ENCODE peak calls at places on chromosomes 7 and 10, in six cellular contexts. One of them, this sample, is unnamed.

GRCh38 chr7:17939670-17940301 is 508 bp downstream of the SNX13 start:
- DNase-seq in CD8-positive, alpha-beta T cell: peak
- DNase-seq in hepatocyte: peak
- DNase-seq in epithelial cell of esophagus: peak
- DNase-seq in upper lobe of right lung: peak
- DNase-seq in lung: peak
- DNase-seq in this sample: peak

GRCh38 chr7:78153285-78153684 is 354.7 kb downstream of the PHTF2 start:
- DNase-seq in CD8-positive, alpha-beta T cell: no peak
- DNase-seq in hepatocyte: no peak
- DNase-seq in epithelial cell of esophagus: no peak
- DNase-seq in upper lobe of right lung: no peak
- DNase-seq in lung: no peak
- DNase-seq in this sample: no peak

GRCh38 chr7:138979226-138979979 is 1.8 kb downstream of the KIAA1549 start:
- DNase-seq in CD8-positive, alpha-beta T cell: no peak
- DNase-seq in hepatocyte: no peak
- DNase-seq in epithelial cell of esophagus: peak
- DNase-seq in upper lobe of right lung: no peak
- DNase-seq in lung: no peak
- DNase-seq in this sample: no peak

GRCh38 chr10:26215923-26216576 is 524 bp upstream of the GAD2 start:
- DNase-seq in CD8-positive, alpha-beta T cell: no peak
- DNase-seq in hepatocyte: peak
- DNase-seq in epithelial cell of esophagus: peak
- DNase-seq in upper lobe of right lung: peak
- DNase-seq in lung: no peak
- DNase-seq in this sample: no peak

GRCh38 chr10:133208466-133208865 is 21.6 kb upstream of the UTF1 start:
- DNase-seq in CD8-positive, alpha-beta T cell: no peak
- DNase-seq in hepatocyte: no peak
- DNase-seq in epithelial cell of esophagus: no peak
- DNase-seq in upper lobe of right lung: no peak
- DNase-seq in lung: no peak
- DNase-seq in this sample: no peak

GRCh38 chr10:9305018-9305655 is 1250.6 kb downstream of the GATA3 start:
- DNase-seq in CD8-positive, alpha-beta T cell: no peak
- DNase-seq in hepatocyte: peak
- DNase-seq in epithelial cell of esophagus: peak
- DNase-seq in upper lobe of right lung: no peak
- DNase-seq in lung: no peak
- DNase-seq in this sample: no peak

GRCh38 chr7:7805511-7806153 is 87.2 kb upstream of the RPA3 start:
- DNase-seq in CD8-positive, alpha-beta T cell: no peak
- DNase-seq in hepatocyte: no peak
- DNase-seq in epithelial cell of esophagus: no peak
- DNase-seq in upper lobe of right lung: no peak
- DNase-seq in lung: no peak
- DNase-seq in this sample: no peak

GRCh38 chr10:5094265-5095205 is at the start of gene AKR1C3:
- DNase-seq in CD8-positive, alpha-beta T cell: no peak
- DNase-seq in hepatocyte: peak
- DNase-seq in epithelial cell of esophagus: peak
- DNase-seq in upper lobe of right lung: no peak
- DNase-seq in lung: no peak
- DNase-seq in this sample: no peak

GRCh38 chr7:12685550-12685949 is 1.9 kb upstream of the ARL4A start:
- DNase-seq in CD8-positive, alpha-beta T cell: peak
- DNase-seq in hepatocyte: peak
- DNase-seq in epithelial cell of esophagus: peak
- DNase-seq in upper lobe of right lung: no peak
- DNase-seq in lung: no peak
- DNase-seq in this sample: peak

GRCh38 chr7:17640730-17641377 is 299.4 kb downstream of the SNX13 start:
- DNase-seq in CD8-positive, alpha-beta T cell: no peak
- DNase-seq in hepatocyte: peak
- DNase-seq in epithelial cell of esophagus: peak
- DNase-seq in upper lobe of right lung: no peak
- DNase-seq in lung: no peak
- DNase-seq in this sample: no peak

DNA sequence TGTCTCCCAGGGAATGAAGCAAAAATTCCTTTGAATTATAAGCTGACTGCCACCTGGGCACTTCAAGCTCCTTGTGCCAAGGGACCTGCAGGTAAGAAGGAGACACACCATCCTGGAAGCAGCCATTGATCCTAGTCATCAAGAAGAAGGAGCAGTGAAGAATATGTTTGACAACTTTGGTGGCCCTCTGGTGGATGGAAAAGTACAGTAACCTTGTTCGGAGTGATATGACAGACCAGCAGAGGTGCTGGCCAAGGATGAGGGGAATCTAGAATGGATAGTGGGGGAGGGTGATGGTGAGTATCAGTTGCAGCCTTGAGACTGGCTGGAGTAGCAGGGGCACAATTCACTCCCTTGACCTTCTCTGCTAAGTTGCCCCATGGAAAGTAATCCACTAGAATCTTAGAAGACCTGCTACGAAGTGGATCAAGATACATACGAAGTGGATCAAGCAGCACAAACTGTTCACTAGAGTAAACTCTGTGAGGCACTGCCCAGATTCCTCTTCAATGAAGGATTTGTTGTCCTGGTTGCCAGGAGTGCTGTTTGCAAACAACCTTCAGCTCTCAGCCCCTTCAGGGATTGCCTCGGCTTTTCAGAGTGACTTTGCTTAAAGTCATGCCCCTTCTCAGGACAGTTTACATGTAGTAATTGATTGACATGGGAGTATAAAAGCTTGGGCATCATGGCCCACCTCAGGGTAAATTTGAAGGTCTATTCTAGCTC is 44.8 kb upstream of the ORC5 start:
- DNase-seq in CD8-positive, alpha-beta T cell: no peak
- DNase-seq in hepatocyte: no peak
- DNase-seq in epithelial cell of esophagus: peak
- DNase-seq in upper lobe of right lung: no peak
- DNase-seq in lung: no peak
- DNase-seq in this sample: no peak
- TF ChIP-seq CTCF in CD8-positive, alpha-beta T cell: no peak
- TF ChIP-seq CTCF in hepatocyte: peak
- TF ChIP-seq CTCF in epithelial cell of esophagus: no peak
- TF ChIP-seq CTCF in upper lobe of right lung: no peak
- TF ChIP-seq CTCF in lung: no peak
- TF ChIP-seq CTCF in this sample: no peak

GRCh38 chr10:71878327-71879034 is 27.4 kb upstream of the PSAP start:
- DNase-seq in CD8-positive, alpha-beta T cell: no peak
- DNase-seq in hepatocyte: no peak
- DNase-seq in epithelial cell of esophagus: no peak
- DNase-seq in upper lobe of right lung: no peak
- DNase-seq in lung: no peak
- DNase-seq in this sample: no peak
- H3K4me3 ChIP-seq in CD8-positive, alpha-beta T cell: no peak
- H3K4me3 ChIP-seq in hepatocyte: no peak
- H3K4me3 ChIP-seq in epithelial cell of esophagus: no peak
- H3K4me3 ChIP-seq in upper lobe of right lung: no peak
- H3K4me3 ChIP-seq in lung: no peak
- H3K4me3 ChIP-seq in this sample: no peak

GRCh38 chr7:140239653-140239935 is 62.8 kb upstream of the KDM7A start:
- DNase-seq in CD8-positive, alpha-beta T cell: no peak
- DNase-seq in hepatocyte: no peak
- DNase-seq in epithelial cell of esophagus: no peak
- DNase-seq in upper lobe of right lung: no peak
- DNase-seq in lung: no peak
- DNase-seq in this sample: no peak
- TF ChIP-seq CTCF in CD8-positive, alpha-beta T cell: no peak
- TF ChIP-seq CTCF in hepatocyte: no peak
- TF ChIP-seq CTCF in epithelial cell of esophagus: no peak
- TF ChIP-seq CTCF in upper lobe of right lung: no peak
- TF ChIP-seq CTCF in lung: no peak
- TF ChIP-seq CTCF in this sample: no peak

GRCh38 chr7:2017914-2018785 is 214.6 kb downstream of the MAD1L1 start:
- DNase-seq in CD8-positive, alpha-beta T cell: no peak
- DNase-seq in hepatocyte: no peak
- DNase-seq in epithelial cell of esophagus: no peak
- DNase-seq in upper lobe of right lung: peak
- DNase-seq in lung: no peak
- DNase-seq in this sample: no peak

GRCh38 chr7:2017483-2017891 is 215.3 kb downstream of the MAD1L1 start:
- DNase-seq in CD8-positive, alpha-beta T cell: no peak
- DNase-seq in hepatocyte: no peak
- DNase-seq in epithelial cell of esophagus: no peak
- DNase-seq in upper lobe of right lung: no peak
- DNase-seq in lung: no peak
- DNase-seq in this sample: peak

GRCh38 chr7:2016761-2017482 is 215.8 kb downstream of the MAD1L1 start:
- DNase-seq in CD8-positive, alpha-beta T cell: no peak
- DNase-seq in hepatocyte: no peak
- DNase-seq in epithelial cell of esophagus: peak
- DNase-seq in upper lobe of right lung: no peak
- DNase-seq in lung: no peak
- DNase-seq in this sample: no peak

GRCh38 chr7:2019693-2020511 is 212.8 kb downstream of the MAD1L1 start:
- DNase-seq in CD8-positive, alpha-beta T cell: no peak
- DNase-seq in hepatocyte: peak
- DNase-seq in epithelial cell of esophagus: peak
- DNase-seq in upper lobe of right lung: peak
- DNase-seq in lung: peak
- DNase-seq in this sample: peak

GRCh38 chr7:2018786-2019692 is 213.7 kb downstream of the MAD1L1 start:
- DNase-seq in CD8-positive, alpha-beta T cell: no peak
- DNase-seq in hepatocyte: peak
- DNase-seq in epithelial cell of esophagus: peak
- DNase-seq in upper lobe of right lung: peak
- DNase-seq in lung: no peak
- DNase-seq in this sample: no peak
- H3K4me3 ChIP-seq in CD8-positive, alpha-beta T cell: no peak
- H3K4me3 ChIP-seq in hepatocyte: no peak
- H3K4me3 ChIP-seq in epithelial cell of esophagus: no peak
- H3K4me3 ChIP-seq in upper lobe of right lung: peak
- H3K4me3 ChIP-seq in lung: no peak
- H3K4me3 ChIP-seq in this sample: no peak

DNA sequence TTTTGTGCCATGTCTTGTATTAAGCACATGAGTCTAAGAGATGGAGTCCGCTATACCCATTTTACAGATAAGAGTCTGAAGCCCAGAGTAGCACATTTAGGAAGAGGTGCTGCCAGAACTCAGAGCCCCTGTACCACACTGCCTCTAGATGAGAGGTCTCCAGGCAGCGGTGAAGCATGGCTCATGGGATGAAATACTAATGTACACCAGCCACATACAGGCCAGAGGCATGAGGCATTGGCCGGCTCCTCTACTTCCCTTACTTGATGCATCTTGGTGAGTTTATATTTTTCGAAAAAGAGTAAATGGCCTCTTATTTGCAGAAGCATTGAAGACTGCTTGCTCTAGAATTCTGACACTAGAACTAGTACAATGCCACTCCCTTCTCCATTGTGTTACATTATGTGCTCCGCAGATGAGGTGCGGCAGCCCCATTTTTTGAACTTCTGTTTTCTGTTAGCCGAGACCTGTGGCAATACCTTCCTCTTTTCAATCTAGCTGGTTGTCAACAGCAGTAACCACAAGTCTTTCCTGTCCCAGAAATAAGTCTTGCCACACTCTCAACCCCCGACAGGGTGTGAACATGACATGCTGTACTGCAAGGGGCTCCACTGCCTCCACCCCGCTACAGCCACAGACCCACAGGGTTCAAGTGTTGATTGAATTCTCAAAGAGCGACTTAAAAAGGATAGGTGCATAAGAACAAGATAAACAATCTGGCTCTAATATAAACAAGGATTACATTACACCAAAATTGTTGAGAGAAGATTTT is 145.3 kb downstream of the CELF2 start:
- DNase-seq in CD8-positive, alpha-beta T cell: peak
- DNase-seq in hepatocyte: no peak
- DNase-seq in epithelial cell of esophagus: no peak
- DNase-seq in upper lobe of right lung: peak
- DNase-seq in lung: peak
- DNase-seq in this sample: peak
- TF ChIP-seq CTCF in CD8-positive, alpha-beta T cell: no peak
- TF ChIP-seq CTCF in hepatocyte: no peak
- TF ChIP-seq CTCF in epithelial cell of esophagus: no peak
- TF ChIP-seq CTCF in upper lobe of right lung: no peak
- TF ChIP-seq CTCF in lung: no peak
- TF ChIP-seq CTCF in this sample: no peak

GRCh38 chr10:93437000-93437945 is 44.9 kb downstream of the MYOF start:
- DNase-seq in CD8-positive, alpha-beta T cell: no peak
- DNase-seq in hepatocyte: peak
- DNase-seq in epithelial cell of esophagus: peak
- DNase-seq in upper lobe of right lung: peak
- DNase-seq in lung: peak
- DNase-seq in this sample: peak
- H3K4me3 ChIP-seq in CD8-positive, alpha-beta T cell: no peak
- H3K4me3 ChIP-seq in hepatocyte: no peak
- H3K4me3 ChIP-seq in epithelial cell of esophagus: no peak
- H3K4me3 ChIP-seq in upper lobe of right lung: peak
- H3K4me3 ChIP-seq in lung: no peak
- H3K4me3 ChIP-seq in this sample: no peak

GRCh38 chr10:62805139-62806092 is 896 bp downstream of the ADO start:
- DNase-seq in CD8-positive, alpha-beta T cell: no peak
- DNase-seq in hepatocyte: peak
- DNase-seq in epithelial cell of esophagus: peak
- DNase-seq in upper lobe of right lung: peak
- DNase-seq in lung: peak
- DNase-seq in this sample: peak
- TF ChIP-seq CTCF in CD8-positive, alpha-beta T cell: no peak
- TF ChIP-seq CTCF in hepatocyte: no peak
- TF ChIP-seq CTCF in epithelial cell of esophagus: no peak
- TF ChIP-seq CTCF in upper lobe of right lung: no peak
- TF ChIP-seq CTCF in lung: no peak
- TF ChIP-seq CTCF in this sample: no peak

GRCh38 chr10:31867646-31868045 is 61.0 kb downstream of the ARHGAP12 start:
- DNase-seq in CD8-positive, alpha-beta T cell: no peak
- DNase-seq in hepatocyte: no peak
- DNase-seq in epithelial cell of esophagus: peak
- DNase-seq in upper lobe of right lung: no peak
- DNase-seq in lung: no peak
- DNase-seq in this sample: no peak

GRCh38 chr10:31866118-31866670 is 62.4 kb downstream of the ARHGAP12 start:
- DNase-seq in CD8-positive, alpha-beta T cell: no peak
- DNase-seq in hepatocyte: no peak
- DNase-seq in epithelial cell of esophagus: peak
- DNase-seq in upper lobe of right lung: no peak
- DNase-seq in lung: no peak
- DNase-seq in this sample: no peak

DNA sequence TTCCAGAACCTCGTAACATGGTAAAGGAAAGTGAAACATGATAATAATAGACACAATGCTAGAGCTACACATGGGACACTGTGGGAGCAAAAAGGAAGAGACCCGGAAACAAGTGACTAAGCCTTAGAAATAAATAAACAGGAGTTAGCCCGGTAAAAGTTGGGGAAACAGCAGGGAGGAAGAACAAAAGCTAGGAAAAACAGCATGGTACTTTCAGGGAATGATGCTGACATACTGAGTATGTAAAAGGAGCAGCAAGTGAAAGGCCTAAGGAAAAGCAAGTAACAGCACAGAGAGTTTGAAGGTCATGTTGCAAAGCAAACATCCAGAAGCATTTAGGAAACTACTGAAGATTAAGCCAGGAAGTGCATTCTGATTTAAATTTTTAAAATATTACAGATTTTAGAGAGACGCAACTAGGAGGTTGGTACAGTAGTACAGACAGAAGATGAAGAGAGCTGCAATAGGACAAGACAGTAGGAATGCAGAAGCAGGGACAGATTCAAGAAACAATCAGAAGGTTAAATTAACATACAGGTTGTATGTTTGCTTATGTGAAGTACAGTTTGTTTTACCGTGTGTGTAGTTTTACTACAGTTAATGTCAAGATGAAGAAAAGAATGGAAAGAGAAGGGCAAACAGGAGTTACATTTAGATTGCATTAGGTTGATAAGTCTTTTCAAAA is 63.7 kb downstream of the ARHGAP12 start:
- DNase-seq in CD8-positive, alpha-beta T cell: no peak
- DNase-seq in hepatocyte: no peak
- DNase-seq in epithelial cell of esophagus: no peak
- DNase-seq in upper lobe of right lung: no peak
- DNase-seq in lung: no peak
- DNase-seq in this sample: no peak
- H3K4me3 ChIP-seq in CD8-positive, alpha-beta T cell: no peak
- H3K4me3 ChIP-seq in hepatocyte: no peak
- H3K4me3 ChIP-seq in epithelial cell of esophagus: no peak
- H3K4me3 ChIP-seq in upper lobe of right lung: no peak
- H3K4me3 ChIP-seq in lung: no peak
- H3K4me3 ChIP-seq in this sample: no peak

This sample was measured in lower leg skin.